ENCODE peak calls at places on chromosomes 5 and 9, in nine cellular contexts. L, T, S, B, P, Q, N, K and J are unnamed samples. For H3K4me1, the result is how much of the 10 kb centered on the place peaks cover.

GRCh38 chr5:179293276-179293675 is 52.0 kb downstream of the ADAMTS2 start:
- DNase-seq in L (peak), T (no peak), S (peak), B (no peak), P (peak), Q (peak), N (no peak), K (no peak), J (no peak)

GRCh38 chr5:130652178-130652577 is 512.9 kb downstream of the HINT1 start:
- DNase-seq in L (peak), T (no peak), S (no peak), B (no peak), P (no peak), Q (no peak), N (no peak), K (no peak), J (no peak)

GRCh38 chr9:135242406-135242805 is 154.9 kb downstream of the OLFM1 start:
- DNase-seq in L (no peak), T (no peak), S (no peak), B (no peak), P (no peak), Q (peak), N (no peak), K (no peak), J (no peak)

GRCh38 chr9:93659044-93659836 is 82.9 kb downstream of the PHF2 start:
- DNase-seq in L (no peak), T (no peak), S (no peak), B (no peak), P (peak), Q (peak), N (no peak), K (no peak), J (no peak)

GRCh38 chr9:127204771-127205470 is 59.7 kb upstream of the GARNL3 start:
- DNase-seq in L (peak), T (no peak), S (peak), B (no peak), P (no peak), Q (peak), N (peak), K (no peak), J (no peak)

GRCh38 chr9:127277099-127277498 is 12.5 kb downstream of the GARNL3 start:
- DNase-seq in L (no peak), T (no peak), S (no peak), B (no peak), P (no peak), Q (no peak), N (peak), K (no peak), J (no peak)

GRCh38 chr9:84424945-84425344 is 84.4 kb upstream of the SLC28A3 start:
- DNase-seq in L (no peak), T (no peak), S (no peak), B (no peak), P (no peak), Q (no peak), N (no peak), K (no peak), J (no peak)

GRCh38 chr9:96148634-96149138 is 153.3 kb downstream of the HSD17B3 start:
- DNase-seq in L (no peak), T (no peak), S (no peak), B (no peak), P (no peak), Q (no peak), N (no peak), K (peak), J (no peak)

GRCh38 chr9:133609311-133610098 is at the start of gene FAM163B:
- DNase-seq in L (peak), T (peak), S (peak), B (peak), P (no peak), Q (peak), N (no peak), K (peak), J (no peak)

GRCh38 chr9:113416149-113416726 is 5.7 kb downstream of the C9orf43 start:
- DNase-seq in L (no peak), T (no peak), S (no peak), B (no peak), P (no peak), Q (no peak), N (peak), K (no peak), J (no peak)

GRCh38 chr9:81833563-81834345 is 94.5 kb upstream of the SPATA31D4 start:
- DNase-seq in L (peak), T (no peak), S (peak), B (no peak), P (no peak), Q (no peak), N (no peak), K (no peak), J (no peak)

GRCh38 chr5:157870837-157871834 is 12.2 kb upstream of the CLINT1 start:
- DNase-seq in L (peak), T (no peak), S (peak), B (no peak), P (no peak), Q (no peak), N (no peak), K (no peak), J (no peak)

GRCh38 chr5:127068771-127069330 is 4.5 kb downstream of the C5orf63 start:
- DNase-seq in L (no peak), T (no peak), S (peak), B (no peak), P (no peak), Q (no peak), N (no peak), K (no peak), J (no peak)

GRCh38 chr5:78984020-78984610 is 995 bp downstream of the ARSB start:
- DNase-seq in L (no peak), T (peak), S (peak), B (no peak), P (no peak), Q (no peak), N (peak), K (no peak), J (no peak)

GRCh38 chr5:36060516-36060885 is 6.2 kb downstream of the UGT3A2 start:
- DNase-seq in L (no peak), T (no peak), S (peak), B (no peak), P (no peak), Q (no peak), N (peak), K (no peak), J (no peak)

GRCh38 chr5:156402387-156402921 is 75.5 kb downstream of the SGCD start:
- DNase-seq in L (peak), T (peak), S (no peak), B (no peak), P (no peak), Q (no peak), N (peak), K (no peak), J (no peak)

GRCh38 chr9:117916291-117916690 is 212.1 kb downstream of the TLR4 start:
- DNase-seq in L (no peak), T (no peak), S (no peak), B (no peak), P (no peak), Q (no peak), N (no peak), K (no peak), J (no peak)

GRCh38 chr9:71916834-71917534 is 5.5 kb downstream of the C9orf85 start:
- DNase-seq in L (no peak), T (no peak), S (no peak), B (no peak), P (no peak), Q (no peak), N (no peak), K (no peak), J (no peak)

GRCh38 chr5:372556-372910 is 51.0 kb downstream of the AHRR start:
- DNase-seq in L (no peak), T (no peak), S (no peak), B (peak), P (peak), Q (no peak), N (no peak), K (no peak), J (no peak)

GRCh38 chr5:9617191-9617590 is 13.0 kb downstream of the TAS2R1 start:
- DNase-seq in L (peak), T (no peak), S (no peak), B (no peak), P (no peak), Q (no peak), N (no peak), K (no peak), J (no peak)

GRCh38 chr9:36855443-36856315 is 178.4 kb downstream of the PAX5 start:
- DNase-seq in L (no peak), T (no peak), S (peak), B (peak), P (no peak), Q (no peak), N (peak), K (no peak), J (no peak)

GRCh38 chr5:57176350-57176857 is 2.5 kb downstream of the GPBP1 start:
- DNase-seq in L (peak), T (no peak), S (peak), B (no peak), P (no peak), Q (no peak), N (no peak), K (no peak), J (no peak)

GRCh38 chr5:118561971-118562370 is 426.4 kb downstream of the DTWD2 start:
- DNase-seq in L (no peak), T (no peak), S (no peak), B (no peak), P (no peak), Q (no peak), N (no peak), K (no peak), J (no peak)

GRCh38 chr5:111631328-111631727 is 119.0 kb upstream of the STARD4 start:
- DNase-seq in L (no peak), T (no peak), S (no peak), B (no peak), P (no peak), Q (no peak), N (no peak), K (no peak), J (no peak)

GRCh38 chr9:124000161-124000783 is 11.3 kb upstream of the LHX2 start:
- DNase-seq in L (no peak), T (no peak), S (no peak), B (peak), P (peak), Q (no peak), N (no peak), K (no peak), J (no peak)

GRCh38 chr5:17888155-17888554 is 253.9 kb downstream of the TAF11L14 start:
- DNase-seq in L (no peak), T (no peak), S (no peak), B (no peak), P (no peak), Q (no peak), N (no peak), K (no peak), J (no peak)

GRCh38 chr5:38780950-38781349 is 64.9 kb upstream of the OSMR start:
- DNase-seq in L (peak), T (no peak), S (peak), B (no peak), P (peak), Q (no peak), N (no peak), K (peak), J (peak)

GRCh38 chr5:72244862-72245371 is 75.1 kb downstream of the MRPS27 start:
- DNase-seq in L (peak), T (no peak), S (peak), B (no peak), P (no peak), Q (no peak), N (peak), K (no peak), J (no peak)

GRCh38 chr5:107567901-107568671 is 102.7 kb downstream of the EFNA5 start:
- DNase-seq in L (no peak), T (no peak), S (no peak), B (no peak), P (no peak), Q (no peak), N (peak), K (peak), J (no peak)

GRCh38 chr5:107572800-107573368 is 97.9 kb downstream of the EFNA5 start:
- DNase-seq in L (no peak), T (peak), S (no peak), B (no peak), P (no peak), Q (no peak), N (no peak), K (no peak), J (no peak)

GRCh38 chr5:107570805-107571531 is 99.8 kb downstream of the EFNA5 start:
- DNase-seq in L (peak), T (no peak), S (no peak), B (no peak), P (no peak), Q (no peak), N (peak), K (no peak), J (no peak)

GRCh38 chr5:107576155-107576554 is 94.6 kb downstream of the EFNA5 start:
- DNase-seq in L (no peak), T (no peak), S (no peak), B (no peak), P (no peak), Q (no peak), N (no peak), K (no peak), J (no peak)

DNA sequence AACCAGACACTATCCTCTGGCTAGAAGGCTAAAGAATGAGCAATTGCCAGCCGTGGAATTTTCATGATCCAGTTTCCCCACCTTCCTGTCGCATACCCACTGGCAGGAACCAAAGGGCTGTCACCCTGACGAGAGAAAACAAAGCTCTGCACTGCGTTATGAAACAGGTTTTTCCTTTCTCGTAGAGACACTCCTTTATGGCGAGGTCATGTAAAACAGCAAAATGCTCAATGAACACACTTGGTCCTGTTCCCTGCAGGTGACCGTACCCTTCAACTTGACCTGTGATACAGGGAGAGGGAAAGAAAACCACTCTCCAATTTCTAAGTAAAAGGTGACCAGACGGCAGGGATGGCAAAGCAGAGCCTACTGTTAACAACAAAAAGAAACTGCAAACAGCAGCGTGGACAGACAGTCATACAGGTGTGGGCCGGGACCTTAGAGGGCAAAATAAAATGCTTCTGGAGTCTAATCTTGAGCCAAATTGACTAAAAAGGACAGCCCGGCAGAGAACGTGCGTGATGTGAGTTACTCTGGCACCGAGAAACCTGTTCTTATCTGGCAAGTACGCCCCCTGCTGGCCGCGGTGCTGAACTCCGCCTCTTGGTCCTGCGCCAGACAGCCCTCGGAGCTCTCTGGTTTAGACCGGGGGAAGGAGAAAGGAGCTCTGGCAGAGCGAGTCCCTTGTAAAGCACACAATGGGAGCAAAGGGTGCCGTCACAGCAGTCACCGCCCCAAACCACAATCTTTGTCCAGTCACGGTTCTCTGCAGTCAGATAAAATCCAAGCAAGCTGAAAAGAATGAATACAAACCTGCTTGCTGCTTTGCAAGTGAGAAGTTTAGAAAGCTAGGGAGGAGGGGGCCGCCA is 98.9 kb downstream of the EFNA5 start:
- DNase-seq in L (peak), T (peak), S (peak), B (peak), P (peak), Q (peak), N (peak), K (peak), J (peak)
- H3K4me1 ChIP-seq in L (under half), T (half or more), S (under half), B (under half), P (under half), Q (under half), N (half or more), K (under half), J (under half)

DNA sequence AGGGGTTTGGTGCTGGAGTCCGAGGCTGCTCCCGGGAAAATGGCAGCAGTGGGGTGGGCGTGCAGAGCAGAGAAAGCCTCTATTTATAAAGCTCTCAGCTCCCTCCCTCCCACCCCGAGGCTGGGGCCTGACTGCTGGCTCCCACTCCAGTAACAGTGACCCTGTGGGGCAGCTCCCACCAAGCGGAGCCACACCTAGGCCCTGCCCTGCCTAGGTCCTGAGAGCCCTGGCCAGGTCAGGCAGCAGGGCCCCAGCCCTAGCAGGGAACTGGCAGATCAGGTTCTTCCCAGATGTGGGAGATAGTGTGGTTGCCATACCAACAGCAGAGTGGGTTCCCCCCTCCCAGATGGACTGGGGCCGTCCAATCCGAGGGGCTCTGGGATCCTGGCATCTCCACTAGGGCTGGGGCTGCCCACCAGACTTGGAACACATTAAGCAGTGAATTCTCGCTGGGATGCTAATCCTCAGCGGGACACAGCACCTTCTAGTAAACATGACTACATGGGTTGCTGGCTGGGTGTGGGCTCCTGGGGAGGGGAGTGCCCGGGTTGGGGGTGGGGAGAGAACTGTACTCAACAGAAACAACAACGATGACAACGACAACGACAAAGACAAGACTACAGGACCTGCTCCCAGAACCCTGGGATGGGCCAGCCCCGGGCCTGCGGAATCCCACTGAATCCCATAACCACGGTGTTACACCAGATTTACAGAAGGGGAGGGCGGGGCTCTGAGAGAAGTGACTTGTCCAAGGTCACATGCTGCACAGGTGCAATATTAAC is 1.5 kb downstream of the SH3GLB2 start:
- DNase-seq in L (peak), T (no peak), S (peak), B (no peak), P (no peak), Q (no peak), N (peak), K (peak), J (no peak)
- H3K27ac ChIP-seq in L (no peak), T (no peak), S (no peak), B (peak), P (peak), Q (no peak), N (no peak), K (peak), J (peak)

GRCh38 chr9:7974335-7975005 is 174.9 kb upstream of the DMAC1 start:
- DNase-seq in L (no peak), T (no peak), S (no peak), B (no peak), P (no peak), Q (no peak), N (peak), K (no peak), J (no peak)
- H3K4me1 ChIP-seq in L (under half), T (under half), S (under half), B (under half), P (under half), Q (under half), N (half or more), K (under half), J (under half)

GRCh38 chr9:120922404-120923173 is 4.0 kb downstream of the TRAF1 start:
- DNase-seq in L (no peak), T (no peak), S (no peak), B (no peak), P (no peak), Q (no peak), N (no peak), K (no peak), J (no peak)
- H3K27ac ChIP-seq in L (no peak), T (no peak), S (no peak), B (no peak), P (peak), Q (peak), N (no peak), K (no peak), J (no peak)

GRCh38 chr9:91193658-91194391 is 167.9 kb downstream of the AUH start:
- DNase-seq in L (peak), T (peak), S (peak), B (peak), P (peak), Q (peak), N (peak), K (peak), J (peak)
- H3K4me1 ChIP-seq in L (under half), T (under half), S (under half), B (under half), P (under half), Q (under half), N (under half), K (under half), J (under half)

GRCh38 chr5:169635933-169636332 is 1.1 kb upstream of the DOCK2 start:
- DNase-seq in L (no peak), T (no peak), S (no peak), B (no peak), P (no peak), Q (no peak), N (no peak), K (no peak), J (no peak)

GRCh38 chr5:169637856-169638190 is 748 bp downstream of the DOCK2 start:
- DNase-seq in L (no peak), T (no peak), S (no peak), B (no peak), P (no peak), Q (no peak), N (peak), K (no peak), J (peak)

GRCh38 chr5:169634606-169635005 is 2.5 kb upstream of the DOCK2 start:
- DNase-seq in L (no peak), T (no peak), S (no peak), B (no peak), P (no peak), Q (no peak), N (no peak), K (no peak), J (no peak)

GRCh38 chr5:169636477-169637084 is 494 bp upstream of the DOCK2 start:
- DNase-seq in L (no peak), T (no peak), S (no peak), B (no peak), P (no peak), Q (no peak), N (no peak), K (no peak), J (no peak)

GRCh38 chr5:169637085-169637855 is at the start of gene DOCK2:
- DNase-seq in L (no peak), T (no peak), S (peak), B (peak), P (peak), Q (peak), N (peak), K (no peak), J (peak)
- H3K27ac ChIP-seq in L (no peak), T (no peak), S (no peak), B (no peak), P (no peak), Q (no peak), N (peak), K (no peak), J (no peak)

GRCh38 chr5:43190755-43191603 is 1.0 kb upstream of the NIM1K start:
- DNase-seq in L (peak), T (peak), S (peak), B (no peak), P (no peak), Q (no peak), N (no peak), K (no peak), J (no peak)

GRCh38 chr5:43191740-43192557 is at the start of gene NIM1K:
- DNase-seq in L (peak), T (peak), S (peak), B (peak), P (peak), Q (peak), N (no peak), K (peak), J (peak)

GRCh38 chr5:43193171-43193951 is 1.3 kb downstream of the NIM1K start:
- DNase-seq in L (peak), T (peak), S (peak), B (no peak), P (no peak), Q (no peak), N (peak), K (no peak), J (peak)

GRCh38 chr5:43193952-43194321 is 1.9 kb downstream of the NIM1K start:
- DNase-seq in L (no peak), T (no peak), S (peak), B (no peak), P (no peak), Q (no peak), N (no peak), K (no peak), J (no peak)

DNA sequence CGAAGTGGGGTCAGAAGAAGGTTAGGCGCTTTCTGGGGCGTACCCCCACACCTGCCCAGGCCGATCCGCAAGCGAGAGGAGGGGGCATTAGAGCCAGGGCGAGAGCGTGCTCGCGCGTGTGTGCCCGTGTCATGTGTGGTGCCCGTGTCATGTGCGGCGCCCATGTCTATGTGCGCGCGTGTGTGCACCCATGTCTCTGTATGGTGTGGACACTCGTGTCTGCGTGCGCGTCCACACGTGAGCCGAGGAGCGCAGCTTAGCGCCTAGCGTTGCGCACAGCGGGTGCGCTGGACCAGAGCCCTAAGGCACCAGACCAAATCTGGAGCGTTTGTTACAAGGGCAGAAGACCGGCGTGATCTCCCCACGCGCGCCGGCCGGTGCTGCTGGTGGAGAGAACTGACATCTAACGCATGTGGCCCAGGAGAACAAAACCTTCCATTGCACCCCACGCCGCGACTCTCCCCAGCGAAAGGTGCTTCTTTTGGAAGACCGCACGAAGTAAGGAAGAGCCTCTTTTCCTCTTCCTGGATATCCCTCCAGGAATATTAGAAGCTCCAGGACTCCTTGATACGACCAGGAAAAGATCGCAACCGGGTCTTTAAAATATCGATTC is 639 bp downstream of the NIM1K start:
- DNase-seq in L (peak), T (no peak), S (peak), B (peak), P (no peak), Q (peak), N (no peak), K (no peak), J (no peak)
- H3K4me1 ChIP-seq in L (under half), T (under half), S (under half), B (under half), P (under half), Q (under half), N (under half), K (under half), J (under half)